ENCODE peak calls at places on chromosomes 12 and 14, in four cellular contexts. One of them, this sample, is unnamed.

GRCh38 chr12:109291531-109292341 is 17.3 kb downstream of the FOXN4 start:
- DNase-seq in fibroblast of lung: peak
- DNase-seq in CD8-positive, alpha-beta memory T cell: no peak
- DNase-seq in CD4-positive, alpha-beta memory T cell: no peak
- DNase-seq in this sample: peak

GRCh38 chr14:100889641-100890040 is 13.9 kb downstream of the RTL1 start:
- DNase-seq in fibroblast of lung: no peak
- DNase-seq in CD8-positive, alpha-beta memory T cell: peak
- DNase-seq in CD4-positive, alpha-beta memory T cell: no peak
- DNase-seq in this sample: no peak

GRCh38 chr12:54622463-54623183 is 12.1 kb downstream of the LACRT start:
- DNase-seq in fibroblast of lung: no peak
- DNase-seq in CD8-positive, alpha-beta memory T cell: no peak
- DNase-seq in CD4-positive, alpha-beta memory T cell: no peak
- DNase-seq in this sample: no peak

GRCh38 chr12:1829306-1829900 is 9.0 kb downstream of the LRTM2 start:
- DNase-seq in fibroblast of lung: no peak
- DNase-seq in CD8-positive, alpha-beta memory T cell: no peak
- DNase-seq in CD4-positive, alpha-beta memory T cell: no peak
- DNase-seq in this sample: no peak

GRCh38 chr12:124868252-124868965 is 4.7 kb upstream of the SCARB1 start:
- DNase-seq in fibroblast of lung: no peak
- DNase-seq in CD8-positive, alpha-beta memory T cell: no peak
- DNase-seq in CD4-positive, alpha-beta memory T cell: no peak
- DNase-seq in this sample: no peak

GRCh38 chr14:65251213-65251612 is 148.9 kb upstream of the MAX start:
- DNase-seq in fibroblast of lung: peak
- DNase-seq in CD8-positive, alpha-beta memory T cell: no peak
- DNase-seq in CD4-positive, alpha-beta memory T cell: no peak
- DNase-seq in this sample: no peak

GRCh38 chr12:40522837-40523236 is 169.4 kb upstream of the CNTN1 start:
- DNase-seq in fibroblast of lung: no peak
- DNase-seq in CD8-positive, alpha-beta memory T cell: no peak
- DNase-seq in CD4-positive, alpha-beta memory T cell: no peak
- DNase-seq in this sample: no peak

GRCh38 chr14:57871487-57872080 is 5.7 kb upstream of the SLC35F4 start:
- DNase-seq in fibroblast of lung: peak
- DNase-seq in CD8-positive, alpha-beta memory T cell: no peak
- DNase-seq in CD4-positive, alpha-beta memory T cell: no peak
- DNase-seq in this sample: no peak

GRCh38 chr12:27013606-27014084 is 539 bp downstream of the TM7SF3 start:
- DNase-seq in fibroblast of lung: peak
- DNase-seq in CD8-positive, alpha-beta memory T cell: no peak
- DNase-seq in CD4-positive, alpha-beta memory T cell: no peak
- DNase-seq in this sample: no peak

GRCh38 chr14:103802353-103802752 is 45.0 kb downstream of the PPP1R13B start:
- DNase-seq in fibroblast of lung: no peak
- DNase-seq in CD8-positive, alpha-beta memory T cell: no peak
- DNase-seq in CD4-positive, alpha-beta memory T cell: no peak
- DNase-seq in this sample: no peak

GRCh38 chr12:45232771-45233372 is 17.0 kb downstream of the ANO6 start:
- DNase-seq in fibroblast of lung: peak
- DNase-seq in CD8-positive, alpha-beta memory T cell: no peak
- DNase-seq in CD4-positive, alpha-beta memory T cell: no peak
- DNase-seq in this sample: no peak

GRCh38 chr14:88168025-88168424 is 155.0 kb downstream of the KCNK10 start:
- DNase-seq in fibroblast of lung: no peak
- DNase-seq in CD8-positive, alpha-beta memory T cell: no peak
- DNase-seq in CD4-positive, alpha-beta memory T cell: no peak
- DNase-seq in this sample: no peak

GRCh38 chr12:5568325-5568981 is 136.5 kb downstream of the NTF3 start:
- DNase-seq in fibroblast of lung: peak
- DNase-seq in CD8-positive, alpha-beta memory T cell: no peak
- DNase-seq in CD4-positive, alpha-beta memory T cell: no peak
- DNase-seq in this sample: no peak

GRCh38 chr14:52267501-52268190 is at the start of gene PTGDR:
- DNase-seq in fibroblast of lung: peak
- DNase-seq in CD8-positive, alpha-beta memory T cell: peak
- DNase-seq in CD4-positive, alpha-beta memory T cell: peak
- DNase-seq in this sample: no peak

GRCh38 chr12:65740506-65740872 is 83.8 kb upstream of the HMGA2 start:
- DNase-seq in fibroblast of lung: peak
- DNase-seq in CD8-positive, alpha-beta memory T cell: no peak
- DNase-seq in CD4-positive, alpha-beta memory T cell: no peak
- DNase-seq in this sample: no peak

GRCh38 chr12:8648598-8649205 is 13.9 kb downstream of the MFAP5 start:
- DNase-seq in fibroblast of lung: no peak
- DNase-seq in CD8-positive, alpha-beta memory T cell: peak
- DNase-seq in CD4-positive, alpha-beta memory T cell: no peak
- DNase-seq in this sample: no peak

GRCh38 chr12:52321433-52321832 is 235 bp upstream of the KRT83 start:
- DNase-seq in fibroblast of lung: no peak
- DNase-seq in CD8-positive, alpha-beta memory T cell: no peak
- DNase-seq in CD4-positive, alpha-beta memory T cell: no peak
- DNase-seq in this sample: no peak

GRCh38 chr12:16531623-16532022 is 74.3 kb downstream of the LMO3 start:
- DNase-seq in fibroblast of lung: peak
- DNase-seq in CD8-positive, alpha-beta memory T cell: no peak
- DNase-seq in CD4-positive, alpha-beta memory T cell: no peak
- DNase-seq in this sample: peak

GRCh38 chr12:46005151-46005797 is 14.9 kb upstream of the SCAF11 start:
- DNase-seq in fibroblast of lung: no peak
- DNase-seq in CD8-positive, alpha-beta memory T cell: no peak
- DNase-seq in CD4-positive, alpha-beta memory T cell: no peak
- DNase-seq in this sample: no peak

GRCh38 chr14:91415794-91416743 is 1.6 kb downstream of the CCDC88C start:
- DNase-seq in fibroblast of lung: peak
- DNase-seq in CD8-positive, alpha-beta memory T cell: peak
- DNase-seq in CD4-positive, alpha-beta memory T cell: peak
- DNase-seq in this sample: no peak

GRCh38 chr12:116687888-116688287 is 50.0 kb downstream of the SPRING1 start:
- DNase-seq in fibroblast of lung: peak
- DNase-seq in CD8-positive, alpha-beta memory T cell: no peak
- DNase-seq in CD4-positive, alpha-beta memory T cell: no peak
- DNase-seq in this sample: no peak

GRCh38 chr12:32033411-32033810 is 73.2 kb upstream of the BICD1 start:
- DNase-seq in fibroblast of lung: no peak
- DNase-seq in CD8-positive, alpha-beta memory T cell: no peak
- DNase-seq in CD4-positive, alpha-beta memory T cell: no peak
- DNase-seq in this sample: no peak

GRCh38 chr14:30988509-30988908 is 36.9 kb upstream of the AP4S1 start:
- DNase-seq in fibroblast of lung: peak
- DNase-seq in CD8-positive, alpha-beta memory T cell: no peak
- DNase-seq in CD4-positive, alpha-beta memory T cell: no peak
- DNase-seq in this sample: no peak

DNA sequence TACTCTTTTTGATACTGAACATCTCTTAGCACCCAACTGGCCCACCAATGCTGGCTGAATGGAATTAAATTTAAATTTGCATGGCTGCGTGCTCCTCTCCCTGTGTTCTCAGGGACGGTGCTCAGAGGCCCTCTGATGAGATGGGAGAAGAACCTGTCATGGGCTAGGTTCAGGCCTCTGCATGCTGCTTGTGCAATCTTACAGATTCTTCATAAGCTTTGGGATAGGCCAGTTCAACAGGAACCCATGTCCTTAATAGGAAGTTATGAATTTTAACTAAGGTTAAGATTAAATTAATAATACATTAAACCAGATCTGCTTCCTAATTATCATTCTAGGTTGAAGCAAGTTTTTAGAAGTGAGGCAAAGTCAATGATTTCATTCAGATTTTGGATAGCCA is 119.7 kb upstream of the LRIG3 start:
- DNase-seq in fibroblast of lung: peak
- DNase-seq in CD8-positive, alpha-beta memory T cell: no peak
- DNase-seq in CD4-positive, alpha-beta memory T cell: no peak
- DNase-seq in this sample: no peak
- H3K27ac ChIP-seq in fibroblast of lung: peak
- H3K27ac ChIP-seq in CD8-positive, alpha-beta memory T cell: no peak
- H3K27ac ChIP-seq in CD4-positive, alpha-beta memory T cell: no peak
- H3K27ac ChIP-seq in this sample: no peak

GRCh38 chr14:74302160-74302628 is 540 bp downstream of the ABCD4 start:
- DNase-seq in fibroblast of lung: peak
- DNase-seq in CD8-positive, alpha-beta memory T cell: no peak
- DNase-seq in CD4-positive, alpha-beta memory T cell: peak
- DNase-seq in this sample: no peak

GRCh38 chr14:74302634-74303569 is at the start of gene ABCD4:
- DNase-seq in fibroblast of lung: peak
- DNase-seq in CD8-positive, alpha-beta memory T cell: peak
- DNase-seq in CD4-positive, alpha-beta memory T cell: peak
- DNase-seq in this sample: peak

GRCh38 chr14:74299061-74299545 is 3.6 kb downstream of the ABCD4 start:
- DNase-seq in fibroblast of lung: peak
- DNase-seq in CD8-positive, alpha-beta memory T cell: peak
- DNase-seq in CD4-positive, alpha-beta memory T cell: peak
- DNase-seq in this sample: no peak

GRCh38 chr14:74296037-74296467 is 6.7 kb downstream of the ABCD4 start:
- DNase-seq in fibroblast of lung: no peak
- DNase-seq in CD8-positive, alpha-beta memory T cell: no peak
- DNase-seq in CD4-positive, alpha-beta memory T cell: no peak
- DNase-seq in this sample: no peak

GRCh38 chr14:74301594-74302159 is 1.1 kb downstream of the ABCD4 start:
- DNase-seq in fibroblast of lung: no peak
- DNase-seq in CD8-positive, alpha-beta memory T cell: no peak
- DNase-seq in CD4-positive, alpha-beta memory T cell: no peak
- DNase-seq in this sample: peak
- H3K27ac ChIP-seq in fibroblast of lung: no peak
- H3K27ac ChIP-seq in CD8-positive, alpha-beta memory T cell: no peak
- H3K27ac ChIP-seq in CD4-positive, alpha-beta memory T cell: peak
- H3K27ac ChIP-seq in this sample: peak

GRCh38 chr14:93041830-93042229 is 73.9 kb downstream of the ITPK1 start:
- DNase-seq in fibroblast of lung: no peak
- DNase-seq in CD8-positive, alpha-beta memory T cell: no peak
- DNase-seq in CD4-positive, alpha-beta memory T cell: no peak
- DNase-seq in this sample: no peak

GRCh38 chr14:93041002-93041401 is 74.7 kb downstream of the ITPK1 start:
- DNase-seq in fibroblast of lung: no peak
- DNase-seq in CD8-positive, alpha-beta memory T cell: no peak
- DNase-seq in CD4-positive, alpha-beta memory T cell: no peak
- DNase-seq in this sample: no peak

GRCh38 chr14:93037354-93037753 is 78.4 kb downstream of the ITPK1 start:
- DNase-seq in fibroblast of lung: no peak
- DNase-seq in CD8-positive, alpha-beta memory T cell: no peak
- DNase-seq in CD4-positive, alpha-beta memory T cell: no peak
- DNase-seq in this sample: no peak

GRCh38 chr14:93040443-93040842 is 75.3 kb downstream of the ITPK1 start:
- DNase-seq in fibroblast of lung: no peak
- DNase-seq in CD8-positive, alpha-beta memory T cell: no peak
- DNase-seq in CD4-positive, alpha-beta memory T cell: no peak
- DNase-seq in this sample: no peak

DNA sequence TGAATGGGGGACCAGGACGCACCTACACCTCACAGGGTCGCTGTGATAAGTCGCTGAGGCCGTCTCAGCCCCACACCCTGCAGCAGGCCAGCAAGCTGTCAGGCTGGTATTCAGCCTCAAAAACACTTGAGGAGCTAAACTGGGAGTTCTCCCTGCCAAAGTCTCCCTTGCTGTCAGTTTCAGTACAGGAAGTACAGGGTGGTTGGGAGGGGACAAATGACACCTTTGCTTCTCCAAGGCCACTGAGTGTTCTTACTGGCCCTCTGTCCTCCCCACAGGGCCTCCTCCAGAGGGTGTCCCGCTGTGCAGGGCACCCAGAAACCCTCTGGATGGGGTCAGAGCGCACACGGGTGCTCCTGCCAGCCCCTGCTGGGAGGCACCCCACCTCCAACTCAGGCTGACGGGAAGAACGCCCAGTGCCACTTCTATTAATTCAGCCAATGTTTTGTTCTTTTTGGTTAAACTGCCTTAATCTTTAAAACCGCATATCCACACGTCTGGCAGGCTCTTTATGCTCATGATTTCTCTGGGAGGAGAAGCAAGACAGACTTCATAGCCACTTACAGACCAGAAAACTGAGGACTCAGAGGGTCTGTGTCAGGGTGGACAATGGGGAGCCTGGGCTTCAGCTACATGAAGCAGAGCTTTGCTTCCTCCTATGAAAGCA is 75.9 kb downstream of the ITPK1 start:
- DNase-seq in fibroblast of lung: no peak
- DNase-seq in CD8-positive, alpha-beta memory T cell: no peak
- DNase-seq in CD4-positive, alpha-beta memory T cell: no peak
- DNase-seq in this sample: peak
- H3K27ac ChIP-seq in fibroblast of lung: no peak
- H3K27ac ChIP-seq in CD8-positive, alpha-beta memory T cell: no peak
- H3K27ac ChIP-seq in CD4-positive, alpha-beta memory T cell: no peak
- H3K27ac ChIP-seq in this sample: peak

GRCh38 chr12:126443977-126444376 is 1378.7 kb downstream of the AACS start:
- DNase-seq in fibroblast of lung: no peak
- DNase-seq in CD8-positive, alpha-beta memory T cell: no peak
- DNase-seq in CD4-positive, alpha-beta memory T cell: no peak
- DNase-seq in this sample: no peak
- H3K27ac ChIP-seq in fibroblast of lung: no peak
- H3K27ac ChIP-seq in CD8-positive, alpha-beta memory T cell: no peak
- H3K27ac ChIP-seq in CD4-positive, alpha-beta memory T cell: no peak
- H3K27ac ChIP-seq in this sample: no peak

This sample was measured in substantia nigra.